ENCODE peak calls at places on chromosomes 5 and 9, in four cellular contexts. One of them, this sample, is unnamed.

GRCh38 chr5:6717687-6718086 is 4.5 kb downstream of the TENT4A start:
- DNase-seq in H1: no peak
- DNase-seq in HepG2: no peak
- DNase-seq in K562: no peak
- DNase-seq in this sample: no peak

GRCh38 chr9:120715331-120715924 is 1.2 kb upstream of the MEGF9 start:
- DNase-seq in H1: peak
- DNase-seq in HepG2: no peak
- DNase-seq in K562: no peak
- DNase-seq in this sample: peak

GRCh38 chr5:62771331-62771730 is 192.7 kb downstream of the LRRC70 start:
- DNase-seq in H1: no peak
- DNase-seq in HepG2: no peak
- DNase-seq in K562: no peak
- DNase-seq in this sample: no peak

GRCh38 chr9:99197124-99197630 is 24.6 kb downstream of the ALG2 start:
- DNase-seq in H1: no peak
- DNase-seq in HepG2: no peak
- DNase-seq in K562: no peak
- DNase-seq in this sample: no peak

GRCh38 chr5:57441557-57441956 is 41.1 kb downstream of the ACTBL2 start:
- DNase-seq in H1: no peak
- DNase-seq in HepG2: no peak
- DNase-seq in K562: peak
- DNase-seq in this sample: peak

GRCh38 chr5:150488519-150489357 is 19.2 kb upstream of the NDST1 start:
- DNase-seq in H1: no peak
- DNase-seq in HepG2: no peak
- DNase-seq in K562: peak
- DNase-seq in this sample: peak

GRCh38 chr5:154467655-154468354 is 10.2 kb downstream of the HAND1 start:
- DNase-seq in H1: peak
- DNase-seq in HepG2: peak
- DNase-seq in K562: peak
- DNase-seq in this sample: peak

GRCh38 chr5:59766394-59766793 is 127.1 kb downstream of the PDE4D start:
- DNase-seq in H1: no peak
- DNase-seq in HepG2: no peak
- DNase-seq in K562: no peak
- DNase-seq in this sample: peak

GRCh38 chr5:151615431-151615830 is 24.3 kb upstream of the FAT2 start:
- DNase-seq in H1: no peak
- DNase-seq in HepG2: no peak
- DNase-seq in K562: no peak
- DNase-seq in this sample: no peak

GRCh38 chr5:179300834-179301233 is 44.4 kb downstream of the ADAMTS2 start:
- DNase-seq in H1: no peak
- DNase-seq in HepG2: no peak
- DNase-seq in K562: no peak
- DNase-seq in this sample: no peak

GRCh38 chr5:1168751-1169607 is 32.4 kb upstream of the SLC6A19 start:
- DNase-seq in H1: no peak
- DNase-seq in HepG2: no peak
- DNase-seq in K562: no peak
- DNase-seq in this sample: no peak

GRCh38 chr5:169009171-169009570 is 291.8 kb downstream of the SLIT3 start:
- DNase-seq in H1: no peak
- DNase-seq in HepG2: no peak
- DNase-seq in K562: no peak
- DNase-seq in this sample: no peak

GRCh38 chr9:91541744-91542143 is 118.1 kb upstream of the NFIL3 start:
- DNase-seq in H1: no peak
- DNase-seq in HepG2: no peak
- DNase-seq in K562: no peak
- DNase-seq in this sample: no peak

GRCh38 chr5:76256116-76256889 is 146.8 kb upstream of the IQGAP2 start:
- DNase-seq in H1: peak
- DNase-seq in HepG2: peak
- DNase-seq in K562: peak
- DNase-seq in this sample: peak

GRCh38 chr5:84403773-84404172 is 19.1 kb upstream of the EDIL3 start:
- DNase-seq in H1: no peak
- DNase-seq in HepG2: no peak
- DNase-seq in K562: no peak
- DNase-seq in this sample: peak

GRCh38 chr5:141681695-141682641 is at the start of gene ARAP3:
- DNase-seq in H1: peak
- DNase-seq in HepG2: peak
- DNase-seq in K562: peak
- DNase-seq in this sample: peak

GRCh38 chr5:92652735-92653134 is 928.3 kb downstream of the NR2F1-AS1 start:
- DNase-seq in H1: no peak
- DNase-seq in HepG2: no peak
- DNase-seq in K562: no peak
- DNase-seq in this sample: no peak

GRCh38 chr9:75231167-75231566 is 142.9 kb downstream of the OSTF1 start:
- DNase-seq in H1: no peak
- DNase-seq in HepG2: no peak
- DNase-seq in K562: no peak
- DNase-seq in this sample: no peak

GRCh38 chr5:103293099-103293498 is 34.5 kb downstream of the MACIR start:
- DNase-seq in H1: no peak
- DNase-seq in HepG2: no peak
- DNase-seq in K562: no peak
- DNase-seq in this sample: no peak

GRCh38 chr5:149141957-149142851 is 911 bp downstream of the ABLIM3 start:
- DNase-seq in H1: no peak
- DNase-seq in HepG2: no peak
- DNase-seq in K562: no peak
- DNase-seq in this sample: peak

GRCh38 chr5:171521219-171521633 is 101.8 kb downstream of the FGF18 start:
- DNase-seq in H1: peak
- DNase-seq in HepG2: no peak
- DNase-seq in K562: no peak
- DNase-seq in this sample: peak

GRCh38 chr9:17462869-17463464 is 115.9 kb upstream of the SH3GL2 start:
- DNase-seq in H1: no peak
- DNase-seq in HepG2: peak
- DNase-seq in K562: peak
- DNase-seq in this sample: peak

GRCh38 chr9:123620258-123620657 is 264.3 kb downstream of the CRB2 start:
- DNase-seq in H1: no peak
- DNase-seq in HepG2: no peak
- DNase-seq in K562: no peak
- DNase-seq in this sample: no peak

GRCh38 chr9:14226855-14227532 is 86.9 kb downstream of the NFIB start:
- DNase-seq in H1: no peak
- DNase-seq in HepG2: no peak
- DNase-seq in K562: no peak
- DNase-seq in this sample: no peak

GRCh38 chr5:165188555-165189260 is 1683.3 kb downstream of the MAT2B start:
- DNase-seq in H1: no peak
- DNase-seq in HepG2: no peak
- DNase-seq in K562: no peak
- DNase-seq in this sample: no peak

GRCh38 chr5:60668715-60669304 is 31.2 kb downstream of the DEPDC1B start:
- DNase-seq in H1: no peak
- DNase-seq in HepG2: peak
- DNase-seq in K562: no peak
- DNase-seq in this sample: peak

GRCh38 chr5:108798866-108799265 is 51.2 kb downstream of the FER start:
- DNase-seq in H1: no peak
- DNase-seq in HepG2: no peak
- DNase-seq in K562: no peak
- DNase-seq in this sample: no peak

GRCh38 chr5:16057277-16057676 is 122.3 kb downstream of the MARCHF11 start:
- DNase-seq in H1: no peak
- DNase-seq in HepG2: no peak
- DNase-seq in K562: no peak
- DNase-seq in this sample: no peak

GRCh38 chr5:140043508-140043872 is 391 bp upstream of the NRG2 start:
- DNase-seq in H1: no peak
- DNase-seq in HepG2: no peak
- DNase-seq in K562: peak
- DNase-seq in this sample: no peak

GRCh38 chr5:126857472-126858410 is 80.8 kb downstream of the LMNB1 start:
- DNase-seq in H1: peak
- DNase-seq in HepG2: no peak
- DNase-seq in K562: no peak
- DNase-seq in this sample: no peak

GRCh38 chr9:131735238-131736181 is 4.4 kb downstream of the RAPGEF1 start:
- DNase-seq in H1: no peak
- DNase-seq in HepG2: peak
- DNase-seq in K562: no peak
- DNase-seq in this sample: peak

GRCh38 chr9:86452194-86452828 is 98.1 kb upstream of the TUT7 start:
- DNase-seq in H1: no peak
- DNase-seq in HepG2: peak
- DNase-seq in K562: no peak
- DNase-seq in this sample: no peak
- TF ChIP-seq JUN in H1: no peak
- TF ChIP-seq JUN in HepG2: no peak
- TF ChIP-seq JUN in K562: no peak
- TF ChIP-seq JUN in this sample: no peak

DNA sequence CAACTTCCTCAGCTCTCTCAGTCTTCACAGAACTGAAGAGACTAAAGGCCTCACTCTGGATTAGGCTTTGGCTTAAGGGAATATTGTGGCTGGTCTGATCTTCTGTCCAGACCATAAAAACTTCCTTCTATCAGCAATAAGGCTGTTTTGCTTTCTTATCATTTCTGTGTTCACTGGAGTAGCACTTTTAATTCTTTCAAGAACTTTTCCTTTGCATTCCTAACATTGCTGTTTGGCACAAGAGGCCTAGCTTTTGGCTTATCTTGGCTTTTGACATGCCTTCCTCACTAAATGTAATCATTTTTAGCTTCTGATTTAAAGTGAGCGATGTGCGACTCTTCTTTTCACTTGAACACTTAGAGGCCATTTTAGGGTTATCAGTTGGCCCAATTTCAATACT is 88.7 kb upstream of the ACOT12 start:
- DNase-seq in H1: no peak
- DNase-seq in HepG2: no peak
- DNase-seq in K562: no peak
- DNase-seq in this sample: no peak
- H3K9ac ChIP-seq in H1: no peak
- H3K9ac ChIP-seq in HepG2: no peak
- H3K9ac ChIP-seq in K562: no peak
- H3K9ac ChIP-seq in this sample: no peak

GRCh38 chr9:95073918-95074317 is 243.6 kb downstream of the FANCC start:
- DNase-seq in H1: no peak
- DNase-seq in HepG2: no peak
- DNase-seq in K562: no peak
- DNase-seq in this sample: no peak

GRCh38 chr9:95074632-95075269 is 242.8 kb downstream of the FANCC start:
- DNase-seq in H1: peak
- DNase-seq in HepG2: no peak
- DNase-seq in K562: no peak
- DNase-seq in this sample: no peak

GRCh38 chr9:95071925-95072324 is 245.6 kb downstream of the FANCC start:
- DNase-seq in H1: no peak
- DNase-seq in HepG2: no peak
- DNase-seq in K562: no peak
- DNase-seq in this sample: no peak

GRCh38 chr9:95071450-95071849 is 246.1 kb downstream of the FANCC start:
- DNase-seq in H1: no peak
- DNase-seq in HepG2: no peak
- DNase-seq in K562: no peak
- DNase-seq in this sample: no peak

GRCh38 chr9:95073042-95073607 is 244.4 kb downstream of the FANCC start:
- DNase-seq in H1: peak
- DNase-seq in HepG2: peak
- DNase-seq in K562: peak
- DNase-seq in this sample: no peak
- TF ChIP-seq JUN in H1: no peak
- TF ChIP-seq JUN in HepG2: no peak
- TF ChIP-seq JUN in K562: no peak
- TF ChIP-seq JUN in this sample: no peak

GRCh38 chr9:136105398-136106135 is 10.5 kb upstream of the NACC2 start:
- DNase-seq in H1: no peak
- DNase-seq in HepG2: no peak
- DNase-seq in K562: no peak
- DNase-seq in this sample: no peak
- H3K9ac ChIP-seq in H1: no peak
- H3K9ac ChIP-seq in HepG2: no peak
- H3K9ac ChIP-seq in K562: no peak
- H3K9ac ChIP-seq in this sample: no peak

DNA sequence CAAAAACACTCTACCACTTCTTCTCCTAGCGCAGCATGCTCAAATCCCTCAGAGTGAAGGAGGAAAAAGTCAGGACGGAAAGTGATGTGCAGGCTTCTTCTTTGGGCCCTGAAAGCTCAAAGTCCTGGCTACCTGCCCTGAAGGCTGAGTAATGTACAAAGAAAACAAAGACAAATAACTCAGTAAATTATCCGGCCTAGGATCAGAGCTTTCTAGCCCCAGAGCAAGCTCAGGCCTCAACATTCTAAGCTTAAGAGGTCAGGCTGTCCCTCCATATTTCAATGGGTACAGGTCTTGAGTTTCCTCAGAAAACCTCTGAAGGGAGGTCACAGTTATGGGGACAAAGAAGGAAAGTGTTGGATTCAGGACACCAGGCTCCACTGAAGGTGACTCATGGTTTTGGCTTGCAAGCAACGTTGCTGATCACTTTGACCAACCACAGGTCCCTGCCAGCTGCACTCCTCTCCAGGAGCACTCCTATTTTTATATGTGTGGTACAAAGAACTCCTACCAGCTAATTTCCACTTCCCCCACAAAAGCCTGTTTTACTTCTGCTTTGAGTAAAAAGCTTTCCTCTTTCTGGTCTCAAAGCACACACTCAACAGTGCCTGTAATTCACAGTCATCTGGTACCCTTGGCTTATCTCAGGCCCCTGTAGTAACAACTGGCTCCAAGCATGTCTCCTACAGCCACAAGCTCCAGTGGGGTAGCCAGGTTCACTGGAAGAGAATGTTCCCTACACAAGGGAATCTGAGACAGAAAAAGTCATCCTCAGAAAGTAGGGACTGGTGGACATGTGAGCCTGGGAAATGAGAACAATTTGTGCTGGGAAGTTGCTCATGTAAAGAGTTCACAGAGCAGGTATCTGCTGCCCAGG is 115.7 kb downstream of the UGCG start:
- DNase-seq in H1: no peak
- DNase-seq in HepG2: peak
- DNase-seq in K562: peak
- DNase-seq in this sample: peak
- TF ChIP-seq JUN in H1: no peak
- TF ChIP-seq JUN in HepG2: no peak
- TF ChIP-seq JUN in K562: no peak
- TF ChIP-seq JUN in this sample: peak

DNA sequence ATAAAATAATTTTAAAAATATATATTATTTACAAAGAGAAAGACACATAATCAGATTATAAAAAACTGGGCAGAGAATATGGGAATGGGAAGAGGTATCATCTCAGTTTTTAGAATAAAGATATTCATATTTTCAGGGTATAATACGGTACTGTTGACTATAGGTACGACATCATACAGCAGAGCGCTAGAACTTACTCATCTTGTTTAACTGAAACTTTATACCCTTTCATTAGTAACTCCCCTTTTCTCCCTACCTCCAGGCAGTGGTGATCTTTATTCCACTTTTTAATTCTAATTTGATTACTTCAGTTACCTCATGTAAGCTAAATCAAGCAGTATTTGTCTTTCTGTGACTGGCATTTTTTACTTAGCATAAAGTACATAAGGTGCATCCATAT is 742.1 kb downstream of the MTRR start:
- DNase-seq in H1: no peak
- DNase-seq in HepG2: no peak
- DNase-seq in K562: no peak
- DNase-seq in this sample: no peak
- H3K9ac ChIP-seq in H1: no peak
- H3K9ac ChIP-seq in HepG2: no peak
- H3K9ac ChIP-seq in K562: no peak
- H3K9ac ChIP-seq in this sample: no peak

This sample was measured in endothelial cell of umbilical vein.